ENCODE peak calls at places on chromosomes 7 and 10, in nine cellular contexts. One of them, this sample, is unnamed.

GRCh38 chr7:127850195-127850594 is 181.0 kb downstream of the LRRC4 start:
- DNase-seq in ELF-1: no peak
- DNase-seq in activated CD4-positive, CD25-positive, alpha-beta regulatory T cell: no peak
- DNase-seq in amygdala: no peak
- DNase-seq in germinal center: no peak
- DNase-seq in progenitor cell of endocrine pancreas: no peak
- DNase-seq in tibial nerve: no peak
- DNase-seq in MV-4-11: no peak
- DNase-seq in NCI-H1105 treated with DMSO at 0.1 percent for 48 hours: no peak
- DNase-seq in this sample: no peak

GRCh38 chr7:35565927-35566326 is 129.0 kb downstream of the HERPUD2 start:
- DNase-seq in ELF-1: no peak
- DNase-seq in activated CD4-positive, CD25-positive, alpha-beta regulatory T cell: no peak
- DNase-seq in amygdala: no peak
- DNase-seq in germinal center: no peak
- DNase-seq in progenitor cell of endocrine pancreas: no peak
- DNase-seq in tibial nerve: no peak
- DNase-seq in MV-4-11: no peak
- DNase-seq in NCI-H1105 treated with DMSO at 0.1 percent for 48 hours: peak; percentile 42
- DNase-seq in this sample: no peak

GRCh38 chr7:150398108-150398964 is 19.2 kb downstream of the ZNF775 start:
- DNase-seq in ELF-1: peak; percentile 52
- DNase-seq in activated CD4-positive, CD25-positive, alpha-beta regulatory T cell: no peak
- DNase-seq in amygdala: no peak
- DNase-seq in germinal center: no peak
- DNase-seq in progenitor cell of endocrine pancreas: no peak
- DNase-seq in tibial nerve: no peak
- DNase-seq in MV-4-11: no peak
- DNase-seq in NCI-H1105 treated with DMSO at 0.1 percent for 48 hours: no peak
- DNase-seq in this sample: no peak

GRCh38 chr10:91590142-91590903 is 42.5 kb downstream of the PPP1R3C start:
- DNase-seq in ELF-1: no peak
- DNase-seq in activated CD4-positive, CD25-positive, alpha-beta regulatory T cell: no peak
- DNase-seq in amygdala: peak; percentile 11
- DNase-seq in germinal center: no peak
- DNase-seq in progenitor cell of endocrine pancreas: no peak
- DNase-seq in tibial nerve: peak; percentile 19
- DNase-seq in MV-4-11: no peak
- DNase-seq in NCI-H1105 treated with DMSO at 0.1 percent for 48 hours: no peak
- DNase-seq in this sample: no peak

GRCh38 chr7:17411922-17412321 is 113.5 kb downstream of the AHR start:
- DNase-seq in ELF-1: no peak
- DNase-seq in activated CD4-positive, CD25-positive, alpha-beta regulatory T cell: no peak
- DNase-seq in amygdala: no peak
- DNase-seq in germinal center: no peak
- DNase-seq in progenitor cell of endocrine pancreas: no peak
- DNase-seq in tibial nerve: no peak
- DNase-seq in MV-4-11: no peak
- DNase-seq in NCI-H1105 treated with DMSO at 0.1 percent for 48 hours: no peak
- DNase-seq in this sample: no peak

GRCh38 chr10:102644066-102644645 is at the start of gene TRIM8:
- DNase-seq in ELF-1: no peak
- DNase-seq in activated CD4-positive, CD25-positive, alpha-beta regulatory T cell: peak; percentile 28
- DNase-seq in amygdala: no peak
- DNase-seq in germinal center: peak; percentile 54
- DNase-seq in progenitor cell of endocrine pancreas: peak; percentile 44
- DNase-seq in tibial nerve: no peak
- DNase-seq in MV-4-11: peak; percentile 50
- DNase-seq in NCI-H1105 treated with DMSO at 0.1 percent for 48 hours: peak; percentile 24
- DNase-seq in this sample: no peak

GRCh38 chr7:33909312-33909711 is 4.0 kb downstream of the BMPER start:
- DNase-seq in ELF-1: no peak
- DNase-seq in activated CD4-positive, CD25-positive, alpha-beta regulatory T cell: no peak
- DNase-seq in amygdala: no peak
- DNase-seq in germinal center: no peak
- DNase-seq in progenitor cell of endocrine pancreas: no peak
- DNase-seq in tibial nerve: no peak
- DNase-seq in MV-4-11: no peak
- DNase-seq in NCI-H1105 treated with DMSO at 0.1 percent for 48 hours: no peak
- DNase-seq in this sample: no peak

GRCh38 chr7:106283831-106284515 is 810 bp downstream of the NAMPT start:
- DNase-seq in ELF-1: peak; percentile 60
- DNase-seq in activated CD4-positive, CD25-positive, alpha-beta regulatory T cell: no peak
- DNase-seq in amygdala: peak; percentile 6
- DNase-seq in germinal center: peak; percentile 13
- DNase-seq in progenitor cell of endocrine pancreas: no peak
- DNase-seq in tibial nerve: peak; percentile 42
- DNase-seq in MV-4-11: peak; percentile 62
- DNase-seq in NCI-H1105 treated with DMSO at 0.1 percent for 48 hours: peak; percentile 72
- DNase-seq in this sample: peak; percentile 46

GRCh38 chr10:97550336-97551149 is 22.0 kb upstream of the ANKRD2 start:
- DNase-seq in ELF-1: no peak
- DNase-seq in activated CD4-positive, CD25-positive, alpha-beta regulatory T cell: no peak
- DNase-seq in amygdala: no peak
- DNase-seq in germinal center: no peak
- DNase-seq in progenitor cell of endocrine pancreas: no peak
- DNase-seq in tibial nerve: no peak
- DNase-seq in MV-4-11: no peak
- DNase-seq in NCI-H1105 treated with DMSO at 0.1 percent for 48 hours: no peak
- DNase-seq in this sample: no peak

GRCh38 chr10:103932996-103933395 is 15.0 kb upstream of the STN1 start:
- DNase-seq in ELF-1: no peak
- DNase-seq in activated CD4-positive, CD25-positive, alpha-beta regulatory T cell: no peak
- DNase-seq in amygdala: no peak
- DNase-seq in germinal center: no peak
- DNase-seq in progenitor cell of endocrine pancreas: no peak
- DNase-seq in tibial nerve: no peak
- DNase-seq in MV-4-11: peak; percentile 22
- DNase-seq in NCI-H1105 treated with DMSO at 0.1 percent for 48 hours: no peak
- DNase-seq in this sample: no peak

GRCh38 chr10:454860-455259 is 234.6 kb downstream of the DIP2C start:
- DNase-seq in ELF-1: peak; percentile 46
- DNase-seq in activated CD4-positive, CD25-positive, alpha-beta regulatory T cell: no peak
- DNase-seq in amygdala: no peak
- DNase-seq in germinal center: no peak
- DNase-seq in progenitor cell of endocrine pancreas: no peak
- DNase-seq in tibial nerve: no peak
- DNase-seq in MV-4-11: no peak
- DNase-seq in NCI-H1105 treated with DMSO at 0.1 percent for 48 hours: no peak
- DNase-seq in this sample: no peak

GRCh38 chr10:57696641-57697040 is 571.1 kb downstream of the IPMK start:
- DNase-seq in ELF-1: no peak
- DNase-seq in activated CD4-positive, CD25-positive, alpha-beta regulatory T cell: no peak
- DNase-seq in amygdala: no peak
- DNase-seq in germinal center: no peak
- DNase-seq in progenitor cell of endocrine pancreas: no peak
- DNase-seq in tibial nerve: no peak
- DNase-seq in MV-4-11: no peak
- DNase-seq in NCI-H1105 treated with DMSO at 0.1 percent for 48 hours: no peak
- DNase-seq in this sample: no peak

GRCh38 chr10:35635576-35635975 is 6.5 kb downstream of the FZD8 start:
- DNase-seq in ELF-1: peak; percentile 56
- DNase-seq in activated CD4-positive, CD25-positive, alpha-beta regulatory T cell: no peak
- DNase-seq in amygdala: no peak
- DNase-seq in germinal center: peak; percentile 56
- DNase-seq in progenitor cell of endocrine pancreas: peak; percentile 48
- DNase-seq in tibial nerve: peak; percentile 82
- DNase-seq in MV-4-11: peak; percentile 58
- DNase-seq in NCI-H1105 treated with DMSO at 0.1 percent for 48 hours: peak; percentile 30
- DNase-seq in this sample: peak; percentile 35

This sample was measured in AML-193.